ENCODE peak calls at places on chromosome 16, in seven cellular contexts. One of them, this sample, is unnamed.

GRCh38 chr16:25217921-25218320 is 1.2 kb downstream of the AQP8 start:
- DNase-seq in breast epithelium: no peak
- DNase-seq in cardiac muscle cell: no peak
- DNase-seq in ovary: no peak
- DNase-seq in naive thymus-derived CD4-positive, alpha-beta T cell: no peak
- DNase-seq in skeletal muscle cell: no peak
- DNase-seq in A549: no peak
- DNase-seq in this sample: no peak

GRCh38 chr16:70341600-70341999 is 5.1 kb upstream of the DDX19A start:
- DNase-seq in breast epithelium: no peak
- DNase-seq in naive thymus-derived CD4-positive, alpha-beta T cell: no peak
- DNase-seq in ovary: no peak
- DNase-seq in A549: no peak
- DNase-seq in skeletal muscle cell: no peak
- DNase-seq in cardiac muscle cell: no peak
- DNase-seq in this sample: no peak

GRCh38 chr16:54460254-54460860 is 173.8 kb upstream of the IRX3 start:
- DNase-seq in breast epithelium: no peak
- DNase-seq in cardiac muscle cell: no peak
- DNase-seq in A549: no peak
- DNase-seq in skeletal muscle cell: no peak
- DNase-seq in ovary: no peak
- DNase-seq in naive thymus-derived CD4-positive, alpha-beta T cell: no peak
- DNase-seq in this sample: peak

GRCh38 chr16:8963010-8963824 is 489 bp downstream of the USP7 start:
- DNase-seq in naive thymus-derived CD4-positive, alpha-beta T cell: no peak
- DNase-seq in cardiac muscle cell: no peak
- DNase-seq in breast epithelium: no peak
- DNase-seq in skeletal muscle cell: no peak
- DNase-seq in ovary: peak
- DNase-seq in A549: no peak
- DNase-seq in this sample: no peak

GRCh38 chr16:56294014-56294413 is 102.7 kb downstream of the GNAO1 start:
- DNase-seq in skeletal muscle cell: no peak
- DNase-seq in cardiac muscle cell: no peak
- DNase-seq in breast epithelium: no peak
- DNase-seq in A549: no peak
- DNase-seq in ovary: no peak
- DNase-seq in naive thymus-derived CD4-positive, alpha-beta T cell: no peak
- DNase-seq in this sample: no peak

GRCh38 chr16:46972971-46973456 is 460 bp downstream of the DNAJA2 start:
- DNase-seq in ovary: no peak
- DNase-seq in A549: no peak
- DNase-seq in breast epithelium: peak
- DNase-seq in naive thymus-derived CD4-positive, alpha-beta T cell: no peak
- DNase-seq in cardiac muscle cell: peak
- DNase-seq in skeletal muscle cell: no peak
- DNase-seq in this sample: peak

GRCh38 chr16:78163772-78164391 is 64.4 kb downstream of the WWOX start:
- DNase-seq in ovary: no peak
- DNase-seq in skeletal muscle cell: no peak
- DNase-seq in cardiac muscle cell: no peak
- DNase-seq in naive thymus-derived CD4-positive, alpha-beta T cell: no peak
- DNase-seq in A549: no peak
- DNase-seq in breast epithelium: no peak
- DNase-seq in this sample: no peak

GRCh38 chr16:78957328-78958100 is 643.0 kb downstream of the MAF start:
- DNase-seq in skeletal muscle cell: no peak
- DNase-seq in ovary: peak
- DNase-seq in A549: no peak
- DNase-seq in naive thymus-derived CD4-positive, alpha-beta T cell: no peak
- DNase-seq in breast epithelium: no peak
- DNase-seq in cardiac muscle cell: no peak
- DNase-seq in this sample: no peak

GRCh38 chr16:46857261-46857962 is 26.4 kb upstream of the C16orf87 start:
- DNase-seq in cardiac muscle cell: peak
- DNase-seq in skeletal muscle cell: peak
- DNase-seq in ovary: no peak
- DNase-seq in breast epithelium: no peak
- DNase-seq in naive thymus-derived CD4-positive, alpha-beta T cell: no peak
- DNase-seq in A549: peak
- DNase-seq in this sample: peak

GRCh38 chr16:4371481-4372314 is at the start of gene VASN:
- DNase-seq in skeletal muscle cell: no peak
- DNase-seq in cardiac muscle cell: peak
- DNase-seq in breast epithelium: peak
- DNase-seq in A549: peak
- DNase-seq in ovary: peak
- DNase-seq in naive thymus-derived CD4-positive, alpha-beta T cell: peak
- DNase-seq in this sample: peak

GRCh38 chr16:49373504-49373903 is at the start of gene C16orf78:
- DNase-seq in breast epithelium: no peak
- DNase-seq in skeletal muscle cell: no peak
- DNase-seq in cardiac muscle cell: no peak
- DNase-seq in naive thymus-derived CD4-positive, alpha-beta T cell: no peak
- DNase-seq in A549: no peak
- DNase-seq in ovary: no peak
- DNase-seq in this sample: no peak

GRCh38 chr16:52548261-52549010 is 1.5 kb upstream of the TOX3 start:
- DNase-seq in naive thymus-derived CD4-positive, alpha-beta T cell: no peak
- DNase-seq in cardiac muscle cell: no peak
- DNase-seq in breast epithelium: no peak
- DNase-seq in A549: no peak
- DNase-seq in skeletal muscle cell: no peak
- DNase-seq in ovary: no peak
- DNase-seq in this sample: no peak

GRCh38 chr16:52050418-52050817 is 496.5 kb downstream of the TOX3 start:
- DNase-seq in cardiac muscle cell: no peak
- DNase-seq in breast epithelium: no peak
- DNase-seq in naive thymus-derived CD4-positive, alpha-beta T cell: no peak
- DNase-seq in skeletal muscle cell: no peak
- DNase-seq in A549: no peak
- DNase-seq in ovary: no peak
- DNase-seq in this sample: no peak

GRCh38 chr16:86027366-86028126 is 128.6 kb downstream of the IRF8 start:
- DNase-seq in skeletal muscle cell: no peak
- DNase-seq in A549: no peak
- DNase-seq in breast epithelium: peak
- DNase-seq in cardiac muscle cell: no peak
- DNase-seq in ovary: no peak
- DNase-seq in naive thymus-derived CD4-positive, alpha-beta T cell: no peak
- DNase-seq in this sample: no peak

GRCh38 chr16:67030221-67030962 is 1.4 kb downstream of the CBFB start:
- DNase-seq in A549: no peak
- DNase-seq in breast epithelium: no peak
- DNase-seq in cardiac muscle cell: no peak
- DNase-seq in ovary: no peak
- DNase-seq in skeletal muscle cell: no peak
- DNase-seq in naive thymus-derived CD4-positive, alpha-beta T cell: no peak
- DNase-seq in this sample: peak

GRCh38 chr16:54245788-54246453 is 40.7 kb downstream of the IRX3 start:
- DNase-seq in breast epithelium: no peak
- DNase-seq in naive thymus-derived CD4-positive, alpha-beta T cell: no peak
- DNase-seq in cardiac muscle cell: no peak
- DNase-seq in A549: no peak
- DNase-seq in ovary: no peak
- DNase-seq in skeletal muscle cell: no peak
- DNase-seq in this sample: no peak

GRCh38 chr16:50399411-50399810 is 30.6 kb upstream of the BRD7 start:
- DNase-seq in cardiac muscle cell: no peak
- DNase-seq in ovary: no peak
- DNase-seq in skeletal muscle cell: no peak
- DNase-seq in naive thymus-derived CD4-positive, alpha-beta T cell: no peak
- DNase-seq in breast epithelium: no peak
- DNase-seq in A549: no peak
- DNase-seq in this sample: no peak
- H3K4me3 ChIP-seq in cardiac muscle cell: no peak
- H3K4me3 ChIP-seq in ovary: no peak
- H3K4me3 ChIP-seq in skeletal muscle cell: no peak
- H3K4me3 ChIP-seq in naive thymus-derived CD4-positive, alpha-beta T cell: no peak
- H3K4me3 ChIP-seq in breast epithelium: no peak
- H3K4me3 ChIP-seq in A549: no peak
- H3K4me3 ChIP-seq in this sample: no peak

DNA sequence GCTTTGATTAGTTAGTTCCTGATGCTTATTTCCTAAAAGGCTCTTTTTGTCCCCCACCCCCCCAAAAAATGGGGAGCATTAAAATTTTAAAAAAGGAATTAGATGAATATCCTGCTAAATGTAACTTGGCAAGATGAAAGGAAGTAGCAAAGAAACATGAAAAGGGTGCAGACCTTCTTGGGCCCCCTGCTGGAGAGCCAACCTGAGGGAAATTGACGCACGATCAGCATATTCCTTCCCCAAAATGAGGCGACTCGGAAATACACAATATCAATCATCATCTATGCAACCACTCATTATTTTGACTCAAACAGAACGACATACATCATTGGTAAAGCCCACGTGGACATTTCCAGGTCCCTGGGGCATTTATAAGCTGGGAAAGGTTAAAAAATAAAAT is 59.7 kb downstream of the GRIN2A start:
- DNase-seq in skeletal muscle cell: no peak
- DNase-seq in cardiac muscle cell: no peak
- DNase-seq in naive thymus-derived CD4-positive, alpha-beta T cell: no peak
- DNase-seq in A549: peak
- DNase-seq in breast epithelium: no peak
- DNase-seq in ovary: no peak
- DNase-seq in this sample: no peak
- H3K4me3 ChIP-seq in skeletal muscle cell: no peak
- H3K4me3 ChIP-seq in cardiac muscle cell: no peak
- H3K4me3 ChIP-seq in naive thymus-derived CD4-positive, alpha-beta T cell: no peak
- H3K4me3 ChIP-seq in A549: no peak
- H3K4me3 ChIP-seq in breast epithelium: peak
- H3K4me3 ChIP-seq in ovary: no peak
- H3K4me3 ChIP-seq in this sample: no peak

GRCh38 chr16:83888672-83889044 is 10.3 kb upstream of the MLYCD start:
- DNase-seq in skeletal muscle cell: no peak
- DNase-seq in cardiac muscle cell: peak
- DNase-seq in A549: no peak
- DNase-seq in naive thymus-derived CD4-positive, alpha-beta T cell: no peak
- DNase-seq in breast epithelium: no peak
- DNase-seq in ovary: no peak
- DNase-seq in this sample: no peak
- H3K4me3 ChIP-seq in skeletal muscle cell: no peak
- H3K4me3 ChIP-seq in cardiac muscle cell: no peak
- H3K4me3 ChIP-seq in A549: no peak
- H3K4me3 ChIP-seq in naive thymus-derived CD4-positive, alpha-beta T cell: no peak
- H3K4me3 ChIP-seq in breast epithelium: no peak
- H3K4me3 ChIP-seq in ovary: no peak
- H3K4me3 ChIP-seq in this sample: no peak

GRCh38 chr16:80148826-80149225 is 392.0 kb upstream of the DYNLRB2 start:
- DNase-seq in skeletal muscle cell: no peak
- DNase-seq in ovary: no peak
- DNase-seq in cardiac muscle cell: no peak
- DNase-seq in naive thymus-derived CD4-positive, alpha-beta T cell: no peak
- DNase-seq in A549: no peak
- DNase-seq in breast epithelium: no peak
- DNase-seq in this sample: no peak
- H3K4me3 ChIP-seq in skeletal muscle cell: no peak
- H3K4me3 ChIP-seq in ovary: no peak
- H3K4me3 ChIP-seq in cardiac muscle cell: no peak
- H3K4me3 ChIP-seq in naive thymus-derived CD4-positive, alpha-beta T cell: no peak
- H3K4me3 ChIP-seq in A549: no peak
- H3K4me3 ChIP-seq in breast epithelium: no peak
- H3K4me3 ChIP-seq in this sample: no peak

GRCh38 chr16:1709356-1709755 is 3.4 kb downstream of the MAPK8IP3 start:
- DNase-seq in naive thymus-derived CD4-positive, alpha-beta T cell: no peak
- DNase-seq in skeletal muscle cell: no peak
- DNase-seq in breast epithelium: no peak
- DNase-seq in A549: no peak
- DNase-seq in cardiac muscle cell: no peak
- DNase-seq in ovary: no peak
- DNase-seq in this sample: no peak

GRCh38 chr16:1706386-1707192 is 594 bp downstream of the MAPK8IP3 start:
- DNase-seq in A549: no peak
- DNase-seq in skeletal muscle cell: no peak
- DNase-seq in cardiac muscle cell: peak
- DNase-seq in ovary: no peak
- DNase-seq in breast epithelium: no peak
- DNase-seq in naive thymus-derived CD4-positive, alpha-beta T cell: peak
- DNase-seq in this sample: no peak

GRCh38 chr16:1707193-1707790 is 1.3 kb downstream of the MAPK8IP3 start:
- DNase-seq in cardiac muscle cell: peak
- DNase-seq in skeletal muscle cell: no peak
- DNase-seq in naive thymus-derived CD4-positive, alpha-beta T cell: no peak
- DNase-seq in A549: no peak
- DNase-seq in ovary: no peak
- DNase-seq in breast epithelium: no peak
- DNase-seq in this sample: no peak

GRCh38 chr16:1708768-1709180 is 2.8 kb downstream of the MAPK8IP3 start:
- DNase-seq in naive thymus-derived CD4-positive, alpha-beta T cell: no peak
- DNase-seq in ovary: no peak
- DNase-seq in skeletal muscle cell: no peak
- DNase-seq in breast epithelium: no peak
- DNase-seq in cardiac muscle cell: peak
- DNase-seq in A549: no peak
- DNase-seq in this sample: no peak

DNA sequence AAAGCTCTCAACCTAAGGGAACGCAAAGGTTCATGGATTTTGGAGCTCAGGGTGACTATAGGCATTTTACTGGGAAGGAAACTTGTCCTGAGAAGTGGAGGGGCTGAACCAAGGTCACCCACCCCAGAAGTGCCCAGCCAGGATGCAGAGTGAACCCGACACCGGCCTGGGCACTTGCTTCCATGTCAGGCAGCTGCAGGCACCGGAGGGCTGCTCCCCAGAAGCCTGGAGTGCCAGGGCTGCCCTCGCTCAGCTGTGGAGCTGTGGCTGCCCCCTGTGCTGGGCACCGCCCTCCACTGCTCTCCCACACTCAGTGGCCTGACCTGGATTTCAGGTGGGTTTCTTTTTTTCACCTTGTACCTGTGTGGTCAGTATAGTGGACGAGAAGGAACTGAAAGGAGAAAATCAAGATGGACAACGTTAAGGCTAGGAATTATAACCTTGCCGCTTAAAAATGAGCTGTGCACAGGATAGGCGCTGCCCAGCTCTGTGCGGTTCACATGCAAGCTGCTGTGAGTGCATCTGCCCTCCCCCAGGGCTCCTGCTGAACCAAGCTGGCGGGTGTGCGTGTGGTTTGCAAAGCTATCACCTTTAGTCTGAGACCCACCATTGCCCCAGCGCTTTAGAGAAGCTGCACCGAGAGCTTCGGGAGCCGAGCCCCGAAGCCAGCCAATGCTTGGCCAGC is 2.2 kb downstream of the MAPK8IP3 start:
- DNase-seq in skeletal muscle cell: no peak
- DNase-seq in A549: no peak
- DNase-seq in breast epithelium: no peak
- DNase-seq in ovary: no peak
- DNase-seq in cardiac muscle cell: no peak
- DNase-seq in naive thymus-derived CD4-positive, alpha-beta T cell: no peak
- DNase-seq in this sample: no peak
- H3K4me3 ChIP-seq in skeletal muscle cell: no peak
- H3K4me3 ChIP-seq in A549: no peak
- H3K4me3 ChIP-seq in breast epithelium: no peak
- H3K4me3 ChIP-seq in ovary: no peak
- H3K4me3 ChIP-seq in cardiac muscle cell: no peak
- H3K4me3 ChIP-seq in naive thymus-derived CD4-positive, alpha-beta T cell: no peak
- H3K4me3 ChIP-seq in this sample: peak